ENCODE peak calls at places on chromosomes 11 and 22, in seven cellular contexts. One of them, this sample, is unnamed.

GRCh38 chr22:19825904-19826618 is 28.6 kb downstream of the GNB1L start:
- DNase-seq in T47D: no peak
- DNase-seq in stimulated activated effector memory CD8-positive, alpha-beta T cell treated with anti-CD3 and anti-CD28 coated beads, Interleukin-12 subunit alpha, Interleukin-12 subunit beta, amount 100 ng/mL, for 72 hours: no peak
- DNase-seq in foreskin keratinocyte: no peak
- DNase-seq in cardiac muscle cell: no peak
- DNase-seq in CD8-positive, alpha-beta T cell: no peak
- DNase-seq in kidney glomerular epithelial cell: no peak
- DNase-seq in this sample: no peak

GRCh38 chr11:87219266-87219665 is 181.5 kb downstream of the TMEM135 start:
- DNase-seq in CD8-positive, alpha-beta T cell: peak
- DNase-seq in kidney glomerular epithelial cell: no peak
- DNase-seq in stimulated activated effector memory CD8-positive, alpha-beta T cell treated with anti-CD3 and anti-CD28 coated beads, Interleukin-12 subunit alpha, Interleukin-12 subunit beta, amount 100 ng/mL, for 72 hours: no peak
- DNase-seq in foreskin keratinocyte: no peak
- DNase-seq in T47D: no peak
- DNase-seq in cardiac muscle cell: peak
- DNase-seq in this sample: no peak

GRCh38 chr11:134949121-134949591 is 537.1 kb upstream of the B3GAT1 start:
- DNase-seq in foreskin keratinocyte: no peak
- DNase-seq in stimulated activated effector memory CD8-positive, alpha-beta T cell treated with anti-CD3 and anti-CD28 coated beads, Interleukin-12 subunit alpha, Interleukin-12 subunit beta, amount 100 ng/mL, for 72 hours: no peak
- DNase-seq in cardiac muscle cell: no peak
- DNase-seq in kidney glomerular epithelial cell: peak
- DNase-seq in CD8-positive, alpha-beta T cell: no peak
- DNase-seq in T47D: peak
- DNase-seq in this sample: peak

GRCh38 chr11:135074397-135074998 is 662.5 kb upstream of the B3GAT1 start:
- DNase-seq in CD8-positive, alpha-beta T cell: no peak
- DNase-seq in cardiac muscle cell: no peak
- DNase-seq in foreskin keratinocyte: no peak
- DNase-seq in kidney glomerular epithelial cell: no peak
- DNase-seq in T47D: peak
- DNase-seq in stimulated activated effector memory CD8-positive, alpha-beta T cell treated with anti-CD3 and anti-CD28 coated beads, Interleukin-12 subunit alpha, Interleukin-12 subunit beta, amount 100 ng/mL, for 72 hours: no peak
- DNase-seq in this sample: no peak

GRCh38 chr11:122748968-122749687 is 89.2 kb upstream of the CRTAM start:
- DNase-seq in foreskin keratinocyte: peak
- DNase-seq in cardiac muscle cell: peak
- DNase-seq in stimulated activated effector memory CD8-positive, alpha-beta T cell treated with anti-CD3 and anti-CD28 coated beads, Interleukin-12 subunit alpha, Interleukin-12 subunit beta, amount 100 ng/mL, for 72 hours: peak
- DNase-seq in CD8-positive, alpha-beta T cell: peak
- DNase-seq in kidney glomerular epithelial cell: peak
- DNase-seq in T47D: peak
- DNase-seq in this sample: peak

GRCh38 chr11:8106679-8107078 is 25.7 kb downstream of the TUB start:
- DNase-seq in CD8-positive, alpha-beta T cell: no peak
- DNase-seq in kidney glomerular epithelial cell: no peak
- DNase-seq in foreskin keratinocyte: no peak
- DNase-seq in stimulated activated effector memory CD8-positive, alpha-beta T cell treated with anti-CD3 and anti-CD28 coated beads, Interleukin-12 subunit alpha, Interleukin-12 subunit beta, amount 100 ng/mL, for 72 hours: no peak
- DNase-seq in cardiac muscle cell: no peak
- DNase-seq in T47D: no peak
- DNase-seq in this sample: no peak

GRCh38 chr11:45165386-45165785 is 18.9 kb downstream of the PRDM11 start:
- DNase-seq in stimulated activated effector memory CD8-positive, alpha-beta T cell treated with anti-CD3 and anti-CD28 coated beads, Interleukin-12 subunit alpha, Interleukin-12 subunit beta, amount 100 ng/mL, for 72 hours: no peak
- DNase-seq in CD8-positive, alpha-beta T cell: no peak
- DNase-seq in kidney glomerular epithelial cell: no peak
- DNase-seq in T47D: no peak
- DNase-seq in cardiac muscle cell: no peak
- DNase-seq in foreskin keratinocyte: no peak
- DNase-seq in this sample: no peak

GRCh38 chr11:11400635-11401232 is 47.7 kb upstream of the CSNK2A3 start:
- DNase-seq in CD8-positive, alpha-beta T cell: no peak
- DNase-seq in foreskin keratinocyte: no peak
- DNase-seq in stimulated activated effector memory CD8-positive, alpha-beta T cell treated with anti-CD3 and anti-CD28 coated beads, Interleukin-12 subunit alpha, Interleukin-12 subunit beta, amount 100 ng/mL, for 72 hours: no peak
- DNase-seq in T47D: peak
- DNase-seq in cardiac muscle cell: no peak
- DNase-seq in kidney glomerular epithelial cell: no peak
- DNase-seq in this sample: no peak

GRCh38 chr11:121445071-121445768 is 6.9 kb upstream of the SORL1 start:
- DNase-seq in CD8-positive, alpha-beta T cell: no peak
- DNase-seq in cardiac muscle cell: no peak
- DNase-seq in stimulated activated effector memory CD8-positive, alpha-beta T cell treated with anti-CD3 and anti-CD28 coated beads, Interleukin-12 subunit alpha, Interleukin-12 subunit beta, amount 100 ng/mL, for 72 hours: no peak
- DNase-seq in kidney glomerular epithelial cell: no peak
- DNase-seq in T47D: no peak
- DNase-seq in foreskin keratinocyte: no peak
- DNase-seq in this sample: no peak

GRCh38 chr11:2975594-2975993 is 16.5 kb downstream of the NAP1L4 start:
- DNase-seq in cardiac muscle cell: no peak
- DNase-seq in stimulated activated effector memory CD8-positive, alpha-beta T cell treated with anti-CD3 and anti-CD28 coated beads, Interleukin-12 subunit alpha, Interleukin-12 subunit beta, amount 100 ng/mL, for 72 hours: no peak
- DNase-seq in foreskin keratinocyte: no peak
- DNase-seq in T47D: peak
- DNase-seq in CD8-positive, alpha-beta T cell: peak
- DNase-seq in kidney glomerular epithelial cell: peak
- DNase-seq in this sample: peak

GRCh38 chr11:6203327-6203726 is 2.0 kb upstream of the C11orf42 start:
- DNase-seq in T47D: no peak
- DNase-seq in kidney glomerular epithelial cell: no peak
- DNase-seq in CD8-positive, alpha-beta T cell: no peak
- DNase-seq in stimulated activated effector memory CD8-positive, alpha-beta T cell treated with anti-CD3 and anti-CD28 coated beads, Interleukin-12 subunit alpha, Interleukin-12 subunit beta, amount 100 ng/mL, for 72 hours: no peak
- DNase-seq in foreskin keratinocyte: no peak
- DNase-seq in cardiac muscle cell: no peak
- DNase-seq in this sample: no peak

This sample was measured in RCC 7860.